ENCODE peak calls at places on chromosomes 1 and 21, in seven cellular contexts. D is heart right ventricle, H is MCF 10A, L is WTC11, C is cardiac fibroblast, N is RWPE1, Q is GM20000. B is an unnamed sample.

GRCh38 chr1:162914601-162915000 is 53.6 kb upstream of the CCDC190 start:
- DNase-seq in N (no peak), C (no peak), D (no peak), L (no peak), Q (no peak), H (no peak), B (no peak)

GRCh38 chr1:188949701-188950100 is 1528.0 kb downstream of the BRINP3 start:
- DNase-seq in C (no peak), L (no peak), D (no peak), N (no peak), H (no peak), Q (no peak), B (no peak)

GRCh38 chr1:93846151-93846928 is 32.7 kb downstream of the DNTTIP2 start:
- DNase-seq in C (peak), H (peak), N (peak), Q (peak), D (peak), L (peak), B (peak)

GRCh38 chr21:36104306-36105300 is 30.3 kb upstream of the CBR3 start:
- DNase-seq in Q (no peak), H (peak), N (no peak), D (peak), C (peak), L (peak), B (no peak)

GRCh38 chr1:89870998-89871397 is 50.2 kb downstream of the LRRC8D start:
- DNase-seq in N (no peak), D (no peak), C (no peak), L (no peak), H (no peak), Q (no peak), B (no peak)

GRCh38 chr1:187390157-187390556 is 561.4 kb downstream of the PLA2G4A start:
- DNase-seq in D (no peak), L (no peak), N (peak), H (peak), C (no peak), Q (no peak), B (no peak)

GRCh38 chr1:225446298-225446941 is 18.6 kb upstream of the LBR start:
- DNase-seq in H (no peak), N (no peak), C (no peak), Q (no peak), L (no peak), D (no peak), B (no peak)

GRCh38 chr1:231419738-231420298 is 2.3 kb downstream of the EGLN1 start:
- DNase-seq in Q (no peak), N (no peak), L (no peak), D (no peak), H (peak), C (no peak), B (no peak)

GRCh38 chr21:45075606-45076244 is 1.3 kb downstream of the ADARB1 start:
- DNase-seq in D (no peak), L (no peak), Q (no peak), H (no peak), C (no peak), N (no peak), B (no peak)

GRCh38 chr1:227745568-227745967 is 10.3 kb downstream of the SNAP47 start:
- DNase-seq in Q (no peak), N (no peak), C (no peak), L (no peak), D (no peak), H (no peak), B (no peak)

GRCh38 chr1:235918032-235918431 is 51.3 kb upstream of the LYST start:
- DNase-seq in N (no peak), D (no peak), C (no peak), Q (no peak), L (no peak), H (no peak), B (no peak)

GRCh38 chr1:226708342-226708780 is 30.7 kb downstream of the ITPKB start:
- DNase-seq in L (no peak), H (peak), N (peak), C (peak), D (no peak), Q (no peak), B (no peak)

GRCh38 chr1:182163821-182164223 is 102.3 kb upstream of the ZNF648 start:
- DNase-seq in L (no peak), C (no peak), N (no peak), H (no peak), D (peak), Q (no peak), B (no peak)

GRCh38 chr1:159009704-159010361 is at the start of gene IFI16:
- DNase-seq in N (peak), Q (peak), D (no peak), H (peak), C (peak), L (no peak), B (peak)

GRCh38 chr21:46325073-46325912 is 1.3 kb downstream of the PCNT start:
- DNase-seq in Q (peak), H (peak), C (peak), N (peak), D (peak), L (peak), B (peak)

GRCh38 chr1:17611991-17612390 is 72.5 kb downstream of the ARHGEF10L start:
- DNase-seq in D (no peak), N (no peak), C (no peak), H (no peak), L (no peak), Q (no peak), B (no peak)

GRCh38 chr1:7932524-7933149 is 8.0 kb downstream of the TNFRSF9 start:
- DNase-seq in D (no peak), H (no peak), Q (no peak), C (no peak), N (no peak), L (no peak), B (no peak)

GRCh38 chr1:1540015-1540816 is at the start of gene TMEM240:
- DNase-seq in L (peak), N (no peak), C (peak), Q (peak), D (peak), H (no peak), B (peak)

GRCh38 chr1:3065396-3065795 is 3.6 kb upstream of the PRDM16 start:
- DNase-seq in D (no peak), L (no peak), C (no peak), Q (no peak), H (no peak), N (no peak), B (no peak)

GRCh38 chr1:73914994-73915393 is 283.0 kb downstream of the LRRIQ3 start:
- DNase-seq in Q (no peak), L (no peak), D (no peak), N (no peak), C (no peak), H (no peak), B (no peak)
- TF ChIP-seq CTCF in Q (no peak), L (no peak), D (no peak), N (no peak), C (no peak), H (no peak), B (no peak)

GRCh38 chr1:37667023-37667769 is 25.1 kb upstream of the CDCA8 start:
- DNase-seq in L (no peak), H (no peak), C (no peak), D (no peak), Q (no peak), N (no peak), B (no peak)
- TF ChIP-seq CTCF in L (no peak), H (no peak), C (no peak), D (no peak), Q (no peak), N (no peak), B (no peak)

DNA sequence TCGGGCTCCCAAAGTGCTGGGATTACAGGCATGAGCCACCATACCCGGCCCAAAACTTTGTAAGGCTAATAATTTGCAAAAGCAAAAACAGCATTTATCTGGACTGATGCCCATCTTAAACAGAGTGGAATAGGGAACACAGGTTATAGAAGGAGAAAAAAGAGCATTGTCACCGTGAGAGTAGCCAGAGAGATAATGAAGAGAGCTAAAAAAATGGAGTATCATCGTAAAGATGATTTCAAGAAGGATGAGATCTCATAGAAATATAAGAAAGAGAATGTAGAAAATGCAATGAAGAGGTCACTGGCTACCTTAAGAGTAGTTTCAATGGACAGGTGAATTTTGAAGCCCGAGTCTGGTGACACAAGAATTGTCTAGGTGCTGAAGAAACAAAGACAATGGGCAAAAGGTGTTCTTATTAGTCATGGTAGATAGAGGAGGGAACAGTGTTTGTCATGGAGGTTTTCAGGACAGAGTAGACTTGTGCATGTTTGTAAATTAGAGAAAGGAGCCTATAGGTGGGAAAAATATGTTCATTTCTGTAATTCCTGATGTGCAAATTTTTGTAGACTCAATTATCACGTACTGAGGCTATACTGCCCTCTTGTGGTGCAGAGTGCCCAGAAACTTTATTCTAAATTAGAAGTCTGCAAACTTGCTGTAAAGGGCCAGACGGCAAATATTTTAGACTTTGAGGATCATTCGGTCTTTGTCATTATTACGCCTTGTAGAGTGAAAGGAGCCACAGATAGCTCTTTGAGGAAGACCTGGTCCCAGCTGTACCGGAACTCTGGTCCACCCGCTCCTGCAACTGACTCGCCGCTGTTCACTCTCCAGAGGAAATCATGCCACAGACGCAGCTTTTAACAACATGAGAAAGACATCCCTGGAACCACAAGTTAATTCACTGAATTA is 8.1 kb upstream of the TMEM183A start:
- DNase-seq in Q (peak), L (peak), N (peak), D (no peak), C (peak), H (peak), B (peak)
- TF ChIP-seq CTCF in Q (peak), L (no peak), N (peak), D (peak), C (peak), H (peak), B (peak)

GRCh38 chr1:234072793-234073192 is 168.3 kb downstream of the SLC35F3 start:
- DNase-seq in C (no peak), L (no peak), Q (no peak), D (no peak), N (no peak), H (no peak), B (no peak)

GRCh38 chr1:234065794-234066447 is 161.4 kb downstream of the SLC35F3 start:
- DNase-seq in L (peak), H (peak), C (peak), Q (peak), D (peak), N (peak), B (peak)

GRCh38 chr1:234067584-234067983 is 163.1 kb downstream of the SLC35F3 start:
- DNase-seq in N (no peak), Q (no peak), D (no peak), H (no peak), C (no peak), L (no peak), B (no peak)

DNA sequence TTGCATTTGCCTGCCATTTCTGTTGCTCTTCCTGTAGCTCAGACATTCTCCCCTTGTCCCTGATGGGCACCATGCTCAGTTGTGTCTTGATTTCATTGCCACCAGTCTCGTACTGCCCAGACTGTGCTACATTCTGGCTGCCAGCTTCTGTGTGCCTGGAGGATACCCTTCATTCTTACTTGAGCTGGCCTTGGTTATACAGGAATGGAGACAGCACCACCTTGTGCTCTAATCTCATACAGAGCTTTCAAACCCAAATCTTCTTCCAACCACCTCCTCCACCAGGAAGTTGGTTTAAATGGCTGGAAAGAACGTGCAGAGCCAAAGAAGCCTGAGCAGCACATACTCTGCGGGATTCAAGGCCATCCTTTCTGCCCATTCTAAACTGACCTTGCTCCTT is 165.3 kb downstream of the SLC35F3 start:
- DNase-seq in C (no peak), N (no peak), H (peak), L (no peak), Q (no peak), D (no peak), B (no peak)
- TF ChIP-seq CTCF in C (no peak), N (peak), H (peak), L (no peak), Q (no peak), D (no peak), B (no peak)

GRCh38 chr1:161727343-161727924 is 6.1 kb downstream of the FCRLB start:
- DNase-seq in N (no peak), D (no peak), C (peak), L (no peak), Q (peak), H (peak), B (peak)

GRCh38 chr1:161726631-161727342 is 5.4 kb downstream of the FCRLB start:
- DNase-seq in N (peak), C (peak), Q (peak), H (peak), D (peak), L (peak), B (peak)

GRCh38 chr1:161728376-161729226 is 7.3 kb downstream of the FCRLB start:
- DNase-seq in Q (no peak), C (no peak), D (no peak), N (no peak), L (no peak), H (no peak), B (no peak)

GRCh38 chr1:161723459-161724149 is 2.3 kb downstream of the FCRLB start:
- DNase-seq in Q (no peak), H (no peak), N (peak), L (no peak), C (no peak), D (no peak), B (no peak)

GRCh38 chr1:161725888-161726630 is 4.7 kb downstream of the FCRLB start:
- DNase-seq in H (peak), D (peak), C (peak), L (peak), N (peak), Q (peak), B (peak)
- TF ChIP-seq CTCF in H (peak), D (no peak), C (peak), L (no peak), N (peak), Q (no peak), B (no peak)

DNA sequence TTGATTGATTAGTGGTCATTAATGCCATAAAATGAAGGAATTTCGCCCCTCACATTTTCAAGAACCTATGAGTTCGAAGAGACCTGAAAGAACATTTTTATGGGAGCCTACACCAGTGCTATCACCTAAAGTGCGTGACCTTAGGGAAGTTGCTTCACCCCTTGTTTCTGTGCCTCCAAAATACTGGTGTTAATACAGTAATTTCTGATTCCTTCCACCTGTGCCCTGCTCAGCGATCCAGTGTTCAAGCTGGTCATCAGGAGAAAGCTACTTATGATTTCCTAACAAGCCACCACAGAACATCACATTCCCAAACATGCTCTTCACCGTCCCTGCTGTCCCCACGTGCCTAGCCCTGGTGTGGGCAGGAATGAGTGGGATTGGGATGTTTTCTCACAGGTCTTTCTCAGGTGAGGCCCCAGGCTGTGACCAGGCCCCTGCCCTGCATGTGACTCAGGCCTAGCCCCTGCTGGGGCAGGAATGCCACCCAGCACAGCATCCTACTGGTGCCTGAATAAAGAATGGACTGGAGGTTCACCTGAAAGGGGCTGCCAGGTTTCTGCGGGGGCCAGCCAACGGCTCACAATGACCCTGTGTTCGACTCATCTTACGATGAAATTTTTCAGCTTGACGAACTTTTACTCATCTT is 60.3 kb downstream of the CD247 start:
- DNase-seq in L (no peak), C (no peak), Q (no peak), D (no peak), H (no peak), N (no peak), B (no peak)
- TF ChIP-seq CTCF in L (no peak), C (no peak), Q (no peak), D (no peak), H (no peak), N (no peak), B (no peak)

DNA sequence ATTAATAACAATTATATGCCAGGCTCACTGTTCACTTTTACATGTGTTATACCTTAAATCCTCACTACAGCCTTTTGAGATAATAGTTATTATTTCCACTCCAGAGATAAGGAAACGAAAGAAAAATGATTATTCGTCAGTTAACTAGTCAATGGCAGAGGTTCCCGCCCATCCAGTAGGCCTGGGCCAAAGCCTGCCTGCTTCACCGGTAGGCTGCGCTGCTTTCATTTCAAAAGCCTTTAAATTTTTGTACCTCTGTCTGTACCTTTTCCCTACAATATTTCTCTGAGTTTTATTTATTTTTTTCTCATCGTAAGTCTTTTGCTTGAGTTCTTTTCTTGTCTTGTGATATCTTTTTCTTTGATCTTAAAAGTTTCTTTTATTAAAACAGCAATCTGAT is 3.6 kb downstream of the GPR52 start:
- DNase-seq in L (peak), Q (no peak), C (no peak), N (no peak), H (no peak), D (no peak), B (no peak)
- TF ChIP-seq CTCF in L (no peak), Q (no peak), C (no peak), N (no peak), H (no peak), D (no peak), B (no peak)

GRCh38 chr1:30684259-30684658 is 39.1 kb downstream of the MATN1 start:
- DNase-seq in L (no peak), Q (no peak), C (no peak), D (no peak), N (no peak), H (no peak), B (no peak)

GRCh38 chr1:30685796-30686165 is 37.6 kb downstream of the MATN1 start:
- DNase-seq in C (no peak), H (no peak), N (no peak), L (peak), D (no peak), Q (no peak), B (no peak)

GRCh38 chr1:30686236-30686635 is 37.1 kb downstream of the MATN1 start:
- DNase-seq in Q (no peak), H (no peak), L (no peak), N (no peak), D (no peak), C (no peak), B (no peak)

GRCh38 chr1:30683699-30684098 is 39.7 kb downstream of the MATN1 start:
- DNase-seq in C (no peak), D (no peak), N (no peak), H (no peak), Q (no peak), L (no peak), B (no peak)

DNA sequence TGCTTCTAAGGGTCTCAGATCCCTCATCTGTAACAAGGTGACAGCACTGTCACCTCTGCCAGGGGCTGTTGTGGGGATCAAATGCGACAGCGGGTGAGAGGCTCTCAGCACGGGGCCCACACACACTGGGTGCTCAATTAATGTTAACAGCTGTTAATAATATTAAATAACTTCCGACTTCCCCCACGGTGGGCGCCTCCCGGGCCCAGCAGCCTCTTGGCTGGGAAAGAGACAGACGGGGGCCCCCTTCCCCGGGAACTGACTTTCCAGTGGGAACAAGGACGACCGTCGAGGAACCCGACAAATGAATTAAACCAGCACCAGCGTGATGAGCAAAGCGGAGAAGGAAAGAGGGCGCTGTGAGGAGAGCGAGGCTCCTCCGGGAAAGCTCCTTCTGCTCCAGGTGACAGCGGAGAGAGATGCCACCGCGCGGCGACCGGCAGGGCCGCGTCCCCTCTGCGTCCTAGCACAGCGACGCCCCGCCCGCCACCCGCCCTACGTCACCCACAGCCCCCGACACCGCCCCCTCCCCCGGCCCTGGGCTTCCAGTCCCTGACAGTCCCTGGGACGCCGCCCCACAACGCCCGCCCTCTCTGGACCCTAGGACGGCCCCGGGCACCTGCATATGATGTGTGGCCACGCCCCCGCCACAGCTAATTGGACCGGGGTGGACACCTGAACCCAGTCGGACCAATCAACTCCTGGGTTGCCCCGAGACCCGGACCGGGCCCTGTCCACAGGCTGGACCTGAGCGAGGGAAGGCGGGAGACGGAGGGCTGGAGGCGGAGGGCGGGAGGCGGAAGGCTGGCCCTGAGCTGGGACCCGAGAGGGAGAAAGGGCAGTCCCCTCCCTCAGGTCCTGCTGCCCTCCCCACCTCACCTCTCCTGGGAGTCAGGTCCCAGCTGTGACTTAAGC is 38.2 kb downstream of the MATN1 start:
- DNase-seq in D (no peak), H (no peak), N (peak), Q (no peak), C (no peak), L (peak), B (no peak)
- TF ChIP-seq CTCF in D (no peak), H (no peak), N (no peak), Q (no peak), C (no peak), L (no peak), B (no peak)